ENCODE peak calls at places on chromosomes 3 and 15, in six cellular contexts. B is uterus; G is mesothelial cell of epicardium; C is IMR-90; S is fibroblast of the conjunctiva; E is activated T-cell treated with anti-CD3 and anti-CD28 coated beads, Interleukin-2, amount 50 U/mL, for 72 hours. W is an unnamed sample.
A peak's percentile ranks its signal among the peaks of the same experiment; 100 is the strongest.

GRCh38 chr3:10950476-10951294 is 41.9 kb upstream of the SLC6A1 start:
- DNase-seq in E (no peak), G (no peak), B (peak; percentile 24), S (peak; percentile 24), C (peak; percentile 42), W (peak; percentile 19)

GRCh38 chr3:72892870-72893269 is 5.0 kb downstream of the GXYLT2 start:
- DNase-seq in E (no peak), B (no peak), G (no peak), C (no peak), S (no peak), W (no peak)

GRCh38 chr3:189941679-189942078 is 179.0 kb downstream of the P3H2 start:
- DNase-seq in S (no peak), B (no peak), E (peak; percentile 4), C (peak; percentile 59), G (no peak), W (no peak)

GRCh38 chr15:90382305-90382704 is 5.7 kb upstream of the IQGAP1 start:
- DNase-seq in B (no peak), C (no peak), G (no peak), S (no peak), E (no peak), W (no peak)

GRCh38 chr3:165523801-165524200 is 313.4 kb downstream of the BCHE start:
- DNase-seq in C (peak; percentile 52), S (no peak), G (no peak), E (no peak), B (no peak), W (no peak)

GRCh38 chr3:101936419-101937331 is 87.4 kb downstream of the NFKBIZ start:
- DNase-seq in E (peak; percentile 18), C (peak; percentile 94), S (peak; percentile 83), G (no peak), B (no peak), W (no peak)

GRCh38 chr3:98726084-98726483 is 37.1 kb upstream of the ST3GAL6 start:
- DNase-seq in S (no peak), G (no peak), C (peak; percentile 68), B (no peak), E (no peak), W (no peak)

GRCh38 chr3:165462616-165463334 is 266.6 kb upstream of the SLITRK3 start:
- DNase-seq in E (no peak), B (peak; percentile 18), S (no peak), G (no peak), C (no peak), W (no peak)

GRCh38 chr15:71599404-71600225 is 210.7 kb upstream of the NR2E3 start:
- DNase-seq in G (no peak), B (peak; percentile 34), S (no peak), E (no peak), C (no peak), W (no peak)

GRCh38 chr15:40061212-40061901 is 22.4 kb upstream of the SRP14 start:
- DNase-seq in S (no peak), B (no peak), G (no peak), E (peak; percentile 57), C (no peak), W (no peak)

GRCh38 chr3:138862924-138863775 is 28.4 kb upstream of the PIK3CB start:
- DNase-seq in C (peak; percentile 76), G (no peak), B (no peak), S (peak; percentile 17), E (peak; percentile 4), W (peak; percentile 18)

GRCh38 chr15:56984681-56985515 is 66.5 kb downstream of the TCF12 start:
- DNase-seq in S (no peak), G (no peak), B (no peak), C (peak; percentile 48), E (no peak), W (no peak)

W was measured in adrenal gland.